ENCODE peak calls at places on chromosomes 11 and 22, in five cellular contexts. T is cardiac fibroblast; N is cardiac muscle cell; A is CD8-positive, alpha-beta T cell; W is GM23338. O is an unnamed sample.

GRCh38 chr11:637333-637592 is 194 bp downstream of the DRD4 start:
- DNase-seq in T (no peak), N (no peak), A (no peak), W (no peak), O (no peak)

GRCh38 chr22:50473088-50473487 is 1.7 kb downstream of the SBF1 start:
- DNase-seq in T (no peak), N (no peak), A (peak), W (peak), O (no peak)

GRCh38 chr22:49111085-49111484 is 716.6 kb downstream of the BRD1 start:
- DNase-seq in T (no peak), N (no peak), A (no peak), W (no peak), O (no peak)

GRCh38 chr11:111422494-111423249 is 43.6 kb upstream of the POU2AF1 start:
- DNase-seq in T (peak), N (peak), A (peak), W (peak), O (no peak)

GRCh38 chr11:104547996-104548661 is 350.1 kb downstream of the CASP12 start:
- DNase-seq in T (peak), N (peak), A (no peak), W (peak), O (no peak)

GRCh38 chr11:4134844-4135243 is 40.2 kb downstream of the RRM1 start:
- DNase-seq in T (peak), N (peak), A (no peak), W (no peak), O (no peak)

GRCh38 chr22:23834406-23834805 is 4.4 kb downstream of the DERL3 start:
- DNase-seq in T (no peak), N (no peak), A (no peak), W (no peak), O (no peak)

GRCh38 chr22:30245985-30246901 is at the start of gene LIF:
- DNase-seq in T (peak), N (peak), A (peak), W (peak), O (peak)

GRCh38 chr11:119019996-119020395 is 1.4 kb downstream of the TRAPPC4 start:
- DNase-seq in T (no peak), N (no peak), A (no peak), W (no peak), O (no peak)

GRCh38 chr11:87901366-87901765 is 273.9 kb downstream of the RAB38 start:
- DNase-seq in T (no peak), N (no peak), A (no peak), W (no peak), O (no peak)

GRCh38 chr22:39178206-39179111 is 26.0 kb upstream of the CBX7 start:
- DNase-seq in T (peak), N (peak), A (no peak), W (no peak), O (no peak)

GRCh38 chr11:57164317-57164716 is 17.4 kb upstream of the LRRC55 start:
- DNase-seq in T (no peak), N (no peak), A (no peak), W (no peak), O (no peak)

GRCh38 chr11:94776351-94777321 is 8.5 kb downstream of the AMOTL1 start:
- DNase-seq in T (peak), N (peak), A (no peak), W (no peak), O (no peak)

GRCh38 chr11:102824541-102824940 is 18.9 kb downstream of the MMP3 start:
- DNase-seq in T (no peak), N (no peak), A (no peak), W (no peak), O (no peak)

GRCh38 chr11:69080361-69080973 is 31.7 kb downstream of the TPCN2 start:
- DNase-seq in T (peak), N (peak), A (no peak), W (no peak), O (no peak)

GRCh38 chr11:12909866-12910265 is 99.2 kb upstream of the RASSF10 start:
- DNase-seq in T (no peak), N (no peak), A (no peak), W (no peak), O (no peak)

GRCh38 chr11:76493626-76494539 is 49.1 kb downstream of the EMSY start:
- DNase-seq in T (no peak), N (no peak), A (no peak), W (no peak), O (no peak)

GRCh38 chr11:31809857-31810778 is 1.0 kb downstream of the PAX6 start:
- DNase-seq in T (peak), N (peak), A (no peak), W (peak), O (no peak)

GRCh38 chr22:27988704-27989103 is 69.6 kb upstream of the PITPNB start:
- DNase-seq in T (no peak), N (no peak), A (no peak), W (no peak), O (no peak)

GRCh38 chr11:662689-663274 is 25.7 kb downstream of the DRD4 start:
- DNase-seq in T (peak), N (peak), A (no peak), W (peak), O (peak)

GRCh38 chr22:44439356-44440223 is 58.4 kb downstream of the RTL6 start:
- DNase-seq in T (no peak), N (no peak), A (no peak), W (no peak), O (no peak)

GRCh38 chr22:29872145-29872893 is 10.7 kb upstream of the MTMR3 start:
- DNase-seq in T (no peak), N (no peak), A (no peak), W (peak), O (no peak)

GRCh38 chr11:45180158-45180887 is 33.9 kb downstream of the PRDM11 start:
- DNase-seq in T (peak), N (peak), A (no peak), W (peak), O (no peak)

GRCh38 chr11:27485930-27486773 is 13.6 kb upstream of the LGR4 start:
- DNase-seq in T (peak), N (peak), A (no peak), W (peak), O (no peak)

GRCh38 chr11:47460571-47461235 is 11.8 kb upstream of the RAPSN start:
- DNase-seq in T (no peak), N (no peak), A (no peak), W (no peak), O (no peak)
- TF ChIP-seq CTCF in T (no peak), N (no peak), A (no peak), W (no peak), O (no peak)

DNA sequence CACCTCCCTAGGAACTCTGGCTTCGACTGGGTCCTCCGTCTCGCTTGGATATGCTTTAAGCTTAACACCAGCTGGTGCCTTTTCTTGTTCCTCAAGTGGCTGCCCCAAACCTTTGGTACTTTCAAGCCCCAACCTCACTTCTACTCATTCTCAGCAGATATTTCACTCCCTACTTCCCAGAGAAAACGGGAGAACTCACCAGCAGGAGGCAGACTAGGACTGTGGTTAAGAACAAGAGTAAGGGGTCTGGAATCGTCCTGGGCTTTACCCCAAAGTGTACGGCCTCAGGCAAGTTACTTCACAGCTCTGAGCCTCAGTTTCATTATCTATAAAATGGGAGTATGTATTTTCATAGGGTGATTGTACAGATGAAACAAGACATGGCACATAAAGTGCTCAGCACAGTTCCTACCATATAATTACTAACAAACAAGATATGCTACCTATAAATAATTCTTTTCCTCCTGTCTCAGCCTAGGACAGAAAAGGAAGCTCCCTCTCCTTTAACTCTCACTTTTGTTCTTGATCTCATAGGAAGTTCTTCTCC is 37.8 kb downstream of the PAMR1 start:
- DNase-seq in T (peak), N (peak), A (no peak), W (peak), O (no peak)
- TF ChIP-seq CTCF in T (peak), N (peak), A (no peak), W (peak), O (no peak)

GRCh38 chr11:64245797-64246623 is 733 bp downstream of the PPP1R14B start:
- DNase-seq in T (peak), N (peak), A (peak), W (peak), O (peak)
- TF ChIP-seq CTCF in T (no peak), N (no peak), A (no peak), W (no peak), O (no peak)

GRCh38 chr22:32123657-32124056 is 35.4 kb downstream of the C22orf42 start:
- DNase-seq in T (no peak), N (no peak), A (no peak), W (peak), O (no peak)
- TF ChIP-seq CTCF in T (no peak), N (no peak), A (no peak), W (peak), O (no peak)

GRCh38 chr11:134045799-134046635 is 22.9 kb upstream of the JAM3 start:
- DNase-seq in T (peak), N (peak), A (peak), W (peak), O (no peak)
- TF ChIP-seq CTCF in T (peak), N (peak), A (peak), W (peak), O (no peak)